ENCODE peak calls at places on chromosomes 13 and 19, in nine cellular contexts. M, W, E, D, A, Y, O, N and I are unnamed samples. For H3K36me3, the result is how much of the 10 kb centered on the place peaks cover.

GRCh38 chr19:6020166-6020967 is 42.4 kb upstream of the RANBP3 start:
- DNase-seq in M (no peak), W (peak), E (no peak), D (no peak), A (no peak), Y (no peak), O (no peak), N (peak), I (no peak)

GRCh38 chr19:18780631-18781030 is 10.5 kb downstream of the COMP start:
- DNase-seq in M (no peak), W (no peak), E (no peak), D (no peak), A (no peak), Y (no peak), O (no peak), N (no peak), I (no peak)

GRCh38 chr19:39867952-39868351 is 21.8 kb upstream of the FBL start:
- DNase-seq in M (no peak), W (no peak), E (no peak), D (no peak), A (no peak), Y (no peak), O (no peak), N (no peak), I (no peak)

GRCh38 chr13:22777207-22777606 is 403.6 kb upstream of the SGCG start:
- DNase-seq in M (no peak), W (no peak), E (no peak), D (no peak), A (no peak), Y (no peak), O (no peak), N (no peak), I (no peak)

GRCh38 chr13:105139380-105140285 is 1395.8 kb downstream of the EFNB2 start:
- DNase-seq in M (peak), W (peak), E (no peak), D (no peak), A (no peak), Y (peak), O (peak), N (no peak), I (peak)

GRCh38 chr19:56146904-56147303 is 5.8 kb downstream of the ZNF444 start:
- DNase-seq in M (no peak), W (no peak), E (no peak), D (no peak), A (no peak), Y (no peak), O (no peak), N (no peak), I (no peak)

GRCh38 chr13:92806215-92806614 is 420.4 kb upstream of the GPC6 start:
- DNase-seq in M (no peak), W (no peak), E (no peak), D (no peak), A (no peak), Y (no peak), O (no peak), N (no peak), I (no peak)

GRCh38 chr19:31109626-31110025 is 239.6 kb downstream of the TSHZ3 start:
- DNase-seq in M (no peak), W (no peak), E (no peak), D (no peak), A (no peak), Y (no peak), O (no peak), N (no peak), I (no peak)

GRCh38 chr19:17616961-17617806 is 61.7 kb downstream of the COLGALT1 start:
- DNase-seq in M (no peak), W (no peak), E (peak), D (no peak), A (peak), Y (no peak), O (no peak), N (no peak), I (peak)

GRCh38 chr13:113499936-113500335 is 9.4 kb upstream of the DCUN1D2 start:
- DNase-seq in M (no peak), W (no peak), E (no peak), D (peak), A (peak), Y (no peak), O (no peak), N (no peak), I (no peak)
- H3K36me3 ChIP-seq in M (half or more), W (under half), E (under half), D (half or more), A (under half), Y (half or more), O (under half), N (under half), I (half or more)

GRCh38 chr19:15400521-15401396 is 18.0 kb downstream of the AKAP8L start:
- DNase-seq in M (no peak), W (peak), E (no peak), D (no peak), A (no peak), Y (no peak), O (no peak), N (no peak), I (no peak)

GRCh38 chr19:15398501-15399233 is 19.1 kb upstream of the AKAP8 start:
- DNase-seq in M (no peak), W (peak), E (no peak), D (no peak), A (no peak), Y (no peak), O (no peak), N (no peak), I (no peak)

GRCh38 chr19:15401397-15401710 is 17.4 kb downstream of the AKAP8L start:
- DNase-seq in M (no peak), W (no peak), E (no peak), D (no peak), A (no peak), Y (no peak), O (no peak), N (no peak), I (no peak)

GRCh38 chr19:15399234-15399515 is 19.6 kb upstream of the AKAP8 start:
- DNase-seq in M (no peak), W (no peak), E (no peak), D (no peak), A (no peak), Y (no peak), O (no peak), N (no peak), I (no peak)

GRCh38 chr19:15399635-15400034 is 19.2 kb downstream of the AKAP8L start:
- DNase-seq in M (no peak), W (no peak), E (no peak), D (no peak), A (no peak), Y (no peak), O (no peak), N (no peak), I (no peak)
- H3K36me3 ChIP-seq in M (half or more), W (under half), E (under half), D (half or more), A (under half), Y (half or more), O (half or more), N (under half), I (under half)

GRCh38 chr19:4264812-4265211 is 14.3 kb upstream of the SHD start:
- DNase-seq in M (no peak), W (no peak), E (no peak), D (no peak), A (no peak), Y (no peak), O (no peak), N (no peak), I (no peak)
- H3K36me3 ChIP-seq in M (half or more), W (under half), E (under half), D (half or more), A (under half), Y (half or more), O (half or more), N (under half), I (under half)

DNA sequence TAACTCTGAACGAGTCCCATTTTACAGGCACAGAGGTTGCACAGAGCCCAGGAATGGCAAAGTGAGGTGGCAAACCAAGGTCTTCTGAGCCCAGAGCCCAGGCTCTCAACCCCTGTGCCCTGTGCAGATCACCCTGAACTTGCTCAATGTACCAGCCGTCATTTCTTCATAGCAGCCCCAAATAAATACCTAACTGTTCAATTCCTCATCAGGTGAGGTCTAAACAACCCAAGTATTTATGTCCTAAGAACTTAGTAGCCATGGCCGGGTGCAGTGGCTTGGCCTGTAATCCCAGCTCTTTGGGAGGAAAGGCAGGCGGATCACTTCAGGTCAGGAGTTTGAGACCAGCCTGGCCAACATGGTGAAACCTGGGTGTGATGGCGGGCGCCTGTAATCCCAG is 21.8 kb upstream of the PNMA8B start:
- DNase-seq in M (no peak), W (no peak), E (no peak), D (no peak), A (no peak), Y (no peak), O (no peak), N (no peak), I (no peak)
- H3K36me3 ChIP-seq in M (under half), W (under half), E (under half), D (under half), A (under half), Y (under half), O (under half), N (under half), I (under half)

GRCh38 chr19:9808855-9809646 is 9.8 kb downstream of the FBXL12 start:
- DNase-seq in M (peak), W (no peak), E (no peak), D (no peak), A (no peak), Y (no peak), O (no peak), N (no peak), I (no peak)

GRCh38 chr19:9806781-9807180 is 12.1 kb downstream of the FBXL12 start:
- DNase-seq in M (no peak), W (no peak), E (no peak), D (no peak), A (no peak), Y (no peak), O (no peak), N (no peak), I (no peak)

GRCh38 chr19:9811139-9811538 is 7.7 kb downstream of the FBXL12 start:
- DNase-seq in M (no peak), W (no peak), E (no peak), D (no peak), A (no peak), Y (no peak), O (no peak), N (no peak), I (no peak)
- H3K36me3 ChIP-seq in M (under half), W (under half), E (under half), D (half or more), A (under half), Y (half or more), O (under half), N (under half), I (under half)

DNA sequence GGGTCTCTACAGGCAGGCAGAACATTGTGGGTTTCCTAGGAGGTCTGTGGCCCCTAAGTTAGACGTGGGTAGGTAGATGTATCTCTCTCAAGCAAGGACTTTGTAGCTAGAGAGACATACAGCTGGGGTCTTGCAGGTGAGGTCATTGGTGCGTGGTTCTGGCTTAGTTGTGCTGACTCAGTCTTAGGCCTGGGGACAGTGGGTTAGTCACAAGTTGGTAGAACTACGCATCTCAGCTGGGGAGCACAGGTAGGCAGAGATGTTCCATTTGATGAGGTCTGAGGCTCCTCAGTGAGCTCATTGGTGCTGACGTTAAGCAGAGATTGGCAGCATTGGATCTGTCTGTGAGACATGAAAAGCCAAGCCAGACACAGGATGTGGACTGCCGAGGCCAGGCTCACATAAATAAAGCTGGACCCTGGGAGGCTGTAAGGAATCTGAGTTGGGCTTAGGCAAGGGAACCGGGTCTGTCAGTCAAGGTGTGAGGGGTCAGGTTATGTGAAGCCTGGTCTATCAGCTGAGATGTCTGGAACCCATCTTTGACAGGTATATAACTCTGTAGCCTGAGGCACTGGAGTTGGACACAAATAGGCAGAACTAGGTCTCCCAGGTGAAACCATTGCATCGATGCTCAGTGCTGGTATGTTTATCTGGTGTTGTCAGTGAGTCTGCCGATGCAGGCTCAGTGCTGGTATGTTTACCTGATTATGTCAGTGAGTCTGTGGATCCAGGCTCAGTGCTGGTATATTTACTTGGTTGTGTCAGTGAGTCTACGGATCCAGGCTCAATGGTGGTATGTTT is 17.4 kb upstream of the PDCD2L start:
- DNase-seq in M (no peak), W (no peak), E (no peak), D (no peak), A (no peak), Y (no peak), O (no peak), N (no peak), I (no peak)
- H3K36me3 ChIP-seq in M (under half), W (under half), E (under half), D (half or more), A (under half), Y (half or more), O (half or more), N (under half), I (under half)

GRCh38 chr13:52025475-52026245 is 1.2 kb downstream of the UTP14C start:
- DNase-seq in M (no peak), W (no peak), E (peak), D (no peak), A (no peak), Y (no peak), O (no peak), N (no peak), I (no peak)

GRCh38 chr13:52024481-52024880 is at the start of gene UTP14C:
- DNase-seq in M (no peak), W (no peak), E (no peak), D (no peak), A (peak), Y (no peak), O (no peak), N (no peak), I (no peak)

GRCh38 chr13:52026246-52026626 is 1.7 kb downstream of the UTP14C start:
- DNase-seq in M (no peak), W (no peak), E (peak), D (no peak), A (no peak), Y (no peak), O (no peak), N (no peak), I (no peak)

GRCh38 chr13:52020191-52020590 is 4.3 kb upstream of the UTP14C start:
- DNase-seq in M (no peak), W (no peak), E (no peak), D (no peak), A (no peak), Y (no peak), O (no peak), N (no peak), I (no peak)

DNA sequence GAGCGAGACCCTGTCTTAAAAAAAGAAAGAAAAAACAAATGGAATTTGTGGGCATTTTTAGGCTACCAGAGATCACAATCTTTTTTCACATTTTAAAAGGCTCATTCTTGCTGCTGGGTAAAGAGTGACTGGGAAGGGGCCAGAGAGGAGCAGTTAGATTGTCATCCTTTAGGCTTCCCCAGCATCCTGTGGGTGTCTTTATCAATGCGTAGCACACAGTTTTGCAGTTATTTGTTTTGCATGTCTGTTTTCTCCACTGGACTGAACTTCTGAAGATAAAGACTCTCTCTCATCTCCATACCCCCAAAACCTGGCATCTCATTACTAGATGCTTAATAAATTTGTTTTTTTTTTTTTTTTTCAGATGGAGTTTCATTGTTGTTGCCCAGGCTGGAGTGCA is 2.1 kb upstream of the UTP14C start:
- DNase-seq in M (no peak), W (no peak), E (no peak), D (no peak), A (no peak), Y (no peak), O (no peak), N (no peak), I (no peak)
- H3K36me3 ChIP-seq in M (under half), W (under half), E (under half), D (half or more), A (under half), Y (half or more), O (under half), N (under half), I (under half)

GRCh38 chr19:42273407-42274064 is 4.5 kb downstream of the CIC start:
- DNase-seq in M (no peak), W (no peak), E (no peak), D (no peak), A (no peak), Y (peak), O (no peak), N (no peak), I (no peak)
- H3K36me3 ChIP-seq in M (under half), W (under half), E (under half), D (half or more), A (under half), Y (under half), O (under half), N (under half), I (under half)